ENCODE peak calls at places on chromosomes 11 and 22, in four cellular contexts. One of them, this sample, is unnamed.

GRCh38 chr11:45724145-45724544 is 58.7 kb upstream of the CHST1 start:
- DNase-seq in fibroblast of pulmonary artery: no peak
- DNase-seq in lower lobe of right lung: no peak
- DNase-seq in pancreas: no peak
- DNase-seq in this sample: no peak

GRCh38 chr11:3120071-3120792 is 44.9 kb downstream of the OSBPL5 start:
- DNase-seq in fibroblast of pulmonary artery: no peak
- DNase-seq in lower lobe of right lung: peak
- DNase-seq in pancreas: peak
- DNase-seq in this sample: no peak

GRCh38 chr11:102791271-102792036 is 6.5 kb downstream of the MMP1 start:
- DNase-seq in fibroblast of pulmonary artery: no peak
- DNase-seq in lower lobe of right lung: no peak
- DNase-seq in pancreas: no peak
- DNase-seq in this sample: peak

GRCh38 chr22:27212617-27213177 is 555.3 kb downstream of the MIAT start:
- DNase-seq in fibroblast of pulmonary artery: peak
- DNase-seq in lower lobe of right lung: no peak
- DNase-seq in pancreas: peak
- DNase-seq in this sample: peak

GRCh38 chr11:110599207-110599606 is 113.0 kb downstream of the ARHGAP20 start:
- DNase-seq in fibroblast of pulmonary artery: no peak
- DNase-seq in lower lobe of right lung: no peak
- DNase-seq in pancreas: no peak
- DNase-seq in this sample: no peak

GRCh38 chr11:69403556-69404215 is 77.8 kb upstream of the LINC01488 start:
- DNase-seq in fibroblast of pulmonary artery: no peak
- DNase-seq in lower lobe of right lung: no peak
- DNase-seq in pancreas: no peak
- DNase-seq in this sample: no peak

GRCh38 chr11:87878373-87878779 is 296.9 kb downstream of the RAB38 start:
- DNase-seq in fibroblast of pulmonary artery: peak
- DNase-seq in lower lobe of right lung: no peak
- DNase-seq in pancreas: no peak
- DNase-seq in this sample: peak

GRCh38 chr11:112599861-112600533 is 339.3 kb upstream of the PLET1 start:
- DNase-seq in fibroblast of pulmonary artery: peak
- DNase-seq in lower lobe of right lung: no peak
- DNase-seq in pancreas: no peak
- DNase-seq in this sample: no peak

GRCh38 chr11:65504671-65505433 is 6.0 kb downstream of the MALAT1 start:
- DNase-seq in fibroblast of pulmonary artery: peak
- DNase-seq in lower lobe of right lung: no peak
- DNase-seq in pancreas: peak
- DNase-seq in this sample: peak

GRCh38 chr22:37060801-37061610 is 9.5 kb downstream of the KCTD17 start:
- DNase-seq in fibroblast of pulmonary artery: no peak
- DNase-seq in lower lobe of right lung: no peak
- DNase-seq in pancreas: no peak
- DNase-seq in this sample: no peak

GRCh38 chr11:68989936-68990606 is 9.3 kb upstream of the MRGPRD start:
- DNase-seq in fibroblast of pulmonary artery: no peak
- DNase-seq in lower lobe of right lung: peak
- DNase-seq in pancreas: no peak
- DNase-seq in this sample: no peak

GRCh38 chr11:11735586-11735985 is 106.2 kb upstream of the USP47 start:
- DNase-seq in fibroblast of pulmonary artery: no peak
- DNase-seq in lower lobe of right lung: no peak
- DNase-seq in pancreas: no peak
- DNase-seq in this sample: no peak

GRCh38 chr11:130583866-130584265 is 135.4 kb downstream of the ADAMTS15 start:
- DNase-seq in fibroblast of pulmonary artery: no peak
- DNase-seq in lower lobe of right lung: no peak
- DNase-seq in pancreas: no peak
- DNase-seq in this sample: no peak

GRCh38 chr11:8652140-8652539 is 30.3 kb downstream of the TRIM66 start:
- DNase-seq in fibroblast of pulmonary artery: peak
- DNase-seq in lower lobe of right lung: no peak
- DNase-seq in pancreas: no peak
- DNase-seq in this sample: peak

GRCh38 chr11:57294225-57295131 is 30.3 kb downstream of the TNKS1BP1 start:
- DNase-seq in fibroblast of pulmonary artery: peak
- DNase-seq in lower lobe of right lung: no peak
- DNase-seq in pancreas: peak
- DNase-seq in this sample: peak

GRCh38 chr11:72577271-72577681 is 96.9 kb downstream of the PDE2A start:
- DNase-seq in fibroblast of pulmonary artery: no peak
- DNase-seq in lower lobe of right lung: peak
- DNase-seq in pancreas: no peak
- DNase-seq in this sample: no peak

GRCh38 chr11:75107187-75107586 is 10.5 kb upstream of the OR2AT4 start:
- DNase-seq in fibroblast of pulmonary artery: peak
- DNase-seq in lower lobe of right lung: no peak
- DNase-seq in pancreas: no peak
- DNase-seq in this sample: peak

GRCh38 chr11:67416416-67417335 is 1.2 kb downstream of the CARNS1 start:
- DNase-seq in fibroblast of pulmonary artery: peak
- DNase-seq in lower lobe of right lung: peak
- DNase-seq in pancreas: peak
- DNase-seq in this sample: peak

GRCh38 chr11:18332302-18332701 is 9.9 kb downstream of the GTF2H1 start:
- DNase-seq in fibroblast of pulmonary artery: no peak
- DNase-seq in lower lobe of right lung: no peak
- DNase-seq in pancreas: no peak
- DNase-seq in this sample: no peak

GRCh38 chr22:45225732-45226560 is 14.7 kb downstream of the KIAA0930 start:
- DNase-seq in fibroblast of pulmonary artery: peak
- DNase-seq in lower lobe of right lung: peak
- DNase-seq in pancreas: peak
- DNase-seq in this sample: peak

GRCh38 chr11:107591098-107591445 is at the start of gene ELMOD1:
- DNase-seq in fibroblast of pulmonary artery: peak
- DNase-seq in lower lobe of right lung: peak
- DNase-seq in pancreas: peak
- DNase-seq in this sample: no peak

GRCh38 chr11:130103296-130103814 is 33.7 kb downstream of the APLP2 start:
- DNase-seq in fibroblast of pulmonary artery: peak
- DNase-seq in lower lobe of right lung: no peak
- DNase-seq in pancreas: no peak
- DNase-seq in this sample: peak

GRCh38 chr11:55819330-55819729 is at the start of gene OR5D18:
- DNase-seq in fibroblast of pulmonary artery: no peak
- DNase-seq in lower lobe of right lung: no peak
- DNase-seq in pancreas: no peak
- DNase-seq in this sample: no peak

GRCh38 chr22:31342389-31343125 is 3.6 kb downstream of the PATZ1 start:
- DNase-seq in fibroblast of pulmonary artery: no peak
- DNase-seq in lower lobe of right lung: no peak
- DNase-seq in pancreas: no peak
- DNase-seq in this sample: no peak

GRCh38 chr11:73269353-73270088 is 2.6 kb upstream of the P2RY6 start:
- DNase-seq in fibroblast of pulmonary artery: no peak
- DNase-seq in lower lobe of right lung: peak
- DNase-seq in pancreas: no peak
- DNase-seq in this sample: no peak

GRCh38 chr22:37633082-37633692 is 6.3 kb upstream of the SH3BP1 start:
- DNase-seq in fibroblast of pulmonary artery: no peak
- DNase-seq in lower lobe of right lung: no peak
- DNase-seq in pancreas: no peak
- DNase-seq in this sample: no peak

GRCh38 chr11:10413268-10413667 is 41.8 kb upstream of the AMPD3 start:
- DNase-seq in fibroblast of pulmonary artery: no peak
- DNase-seq in lower lobe of right lung: no peak
- DNase-seq in pancreas: no peak
- DNase-seq in this sample: no peak
- TF ChIP-seq CTCF in fibroblast of pulmonary artery: no peak
- TF ChIP-seq CTCF in lower lobe of right lung: peak
- TF ChIP-seq CTCF in pancreas: no peak
- TF ChIP-seq CTCF in this sample: no peak

GRCh38 chr11:125062196-125062930 is 742 bp upstream of the SLC37A2 start:
- DNase-seq in fibroblast of pulmonary artery: no peak
- DNase-seq in lower lobe of right lung: no peak
- DNase-seq in pancreas: no peak
- DNase-seq in this sample: no peak

GRCh38 chr11:125064070-125064469 is 965 bp downstream of the SLC37A2 start:
- DNase-seq in fibroblast of pulmonary artery: no peak
- DNase-seq in lower lobe of right lung: no peak
- DNase-seq in pancreas: no peak
- DNase-seq in this sample: no peak

GRCh38 chr11:125061237-125061636 is 1.9 kb upstream of the SLC37A2 start:
- DNase-seq in fibroblast of pulmonary artery: no peak
- DNase-seq in lower lobe of right lung: no peak
- DNase-seq in pancreas: no peak
- DNase-seq in this sample: no peak

GRCh38 chr11:125063429-125064043 is 431 bp downstream of the SLC37A2 start:
- DNase-seq in fibroblast of pulmonary artery: no peak
- DNase-seq in lower lobe of right lung: peak
- DNase-seq in pancreas: no peak
- DNase-seq in this sample: no peak

GRCh38 chr11:125062931-125063428 is at the start of gene SLC37A2:
- DNase-seq in fibroblast of pulmonary artery: peak
- DNase-seq in lower lobe of right lung: peak
- DNase-seq in pancreas: peak
- DNase-seq in this sample: peak
- TF ChIP-seq CTCF in fibroblast of pulmonary artery: no peak
- TF ChIP-seq CTCF in lower lobe of right lung: peak
- TF ChIP-seq CTCF in pancreas: no peak
- TF ChIP-seq CTCF in this sample: no peak

DNA sequence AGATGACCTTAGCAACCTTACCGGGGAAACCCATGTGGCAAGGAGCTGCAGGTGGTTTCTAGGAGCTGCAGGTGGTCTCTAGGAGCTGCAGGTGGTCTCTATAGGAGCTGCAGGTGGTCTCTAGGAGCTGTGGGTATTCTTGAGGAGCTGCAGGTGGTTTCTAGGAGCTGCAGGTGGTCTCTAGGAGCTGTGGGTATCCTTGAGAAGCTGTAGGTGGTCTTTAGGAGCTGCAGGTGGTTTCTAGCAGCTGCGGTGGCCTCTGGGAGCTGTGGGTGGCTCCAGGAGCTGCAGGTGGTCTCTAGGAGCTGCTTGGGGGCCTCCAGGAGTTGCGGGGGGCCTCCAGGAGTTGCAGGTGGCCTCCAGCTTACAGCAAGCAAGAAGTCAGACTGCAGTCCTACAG is 997.5 kb downstream of the TBC1D22A start:
- DNase-seq in fibroblast of pulmonary artery: no peak
- DNase-seq in lower lobe of right lung: no peak
- DNase-seq in pancreas: no peak
- DNase-seq in this sample: no peak
- TF ChIP-seq CTCF in fibroblast of pulmonary artery: no peak
- TF ChIP-seq CTCF in lower lobe of right lung: no peak
- TF ChIP-seq CTCF in pancreas: no peak
- TF ChIP-seq CTCF in this sample: no peak

DNA sequence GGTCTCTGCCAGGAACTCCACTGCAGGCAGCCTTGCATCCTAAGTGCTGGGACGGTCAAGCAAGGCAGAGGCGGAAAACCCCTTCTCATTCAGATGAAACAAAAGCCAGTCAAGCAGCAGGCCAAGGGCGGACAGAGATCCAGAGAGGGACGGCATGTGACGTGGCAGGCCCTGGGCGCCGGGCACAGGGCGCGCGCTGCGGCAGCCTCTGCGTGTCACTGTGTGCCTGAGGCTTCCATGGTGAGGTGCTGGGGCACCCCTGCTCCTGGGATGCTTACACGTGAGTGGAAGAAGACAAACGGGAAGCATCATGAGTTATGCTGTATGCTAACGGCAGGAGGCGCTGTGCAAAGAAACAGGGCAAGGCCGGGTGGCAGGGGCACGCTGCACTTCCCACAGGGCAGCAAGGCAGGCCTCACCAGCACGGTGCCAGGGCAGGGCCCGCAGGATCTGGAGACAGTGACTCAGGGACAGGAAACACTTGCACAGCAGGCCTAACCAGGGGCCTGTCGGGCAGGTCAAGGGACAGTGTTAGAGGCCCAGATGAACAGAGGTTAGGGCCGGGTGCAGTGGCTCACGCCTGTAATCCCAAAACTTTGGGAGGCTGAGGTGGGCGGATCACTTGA is 6.1 kb downstream of the TOLLIP start:
- DNase-seq in fibroblast of pulmonary artery: no peak
- DNase-seq in lower lobe of right lung: peak
- DNase-seq in pancreas: peak
- DNase-seq in this sample: no peak
- TF ChIP-seq CTCF in fibroblast of pulmonary artery: peak
- TF ChIP-seq CTCF in lower lobe of right lung: peak
- TF ChIP-seq CTCF in pancreas: no peak
- TF ChIP-seq CTCF in this sample: no peak

DNA sequence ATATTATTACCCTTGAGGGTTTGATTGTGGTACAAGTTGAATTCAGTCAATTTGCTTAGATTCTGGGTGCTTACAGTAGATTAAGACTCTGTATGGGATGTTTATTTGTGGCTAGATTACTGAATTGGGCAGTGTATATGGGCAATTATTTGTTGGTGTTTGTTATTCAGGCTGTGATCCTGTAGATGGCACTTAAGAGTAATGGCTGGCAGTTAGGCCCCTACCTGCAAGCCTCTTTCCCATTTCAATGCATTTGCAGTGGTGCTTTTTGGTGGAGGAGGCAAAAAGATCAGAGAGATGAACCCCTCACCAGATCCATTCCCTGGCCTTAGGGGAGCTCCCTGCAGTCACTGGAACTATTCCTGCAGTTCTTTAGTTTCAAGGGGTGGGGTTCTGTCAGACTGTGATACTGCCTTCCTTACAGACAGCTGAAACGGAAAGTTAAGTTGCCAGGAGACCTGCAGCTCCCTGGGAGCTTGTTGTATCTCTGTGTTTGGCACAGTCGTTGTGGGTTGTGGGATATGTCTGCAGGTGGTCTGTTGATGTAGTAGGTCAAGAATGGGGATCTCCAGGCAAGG is 199.5 kb downstream of the AASDHPPT start:
- DNase-seq in fibroblast of pulmonary artery: peak
- DNase-seq in lower lobe of right lung: no peak
- DNase-seq in pancreas: no peak
- DNase-seq in this sample: peak
- TF ChIP-seq CTCF in fibroblast of pulmonary artery: peak
- TF ChIP-seq CTCF in lower lobe of right lung: no peak
- TF ChIP-seq CTCF in pancreas: no peak
- TF ChIP-seq CTCF in this sample: peak

DNA sequence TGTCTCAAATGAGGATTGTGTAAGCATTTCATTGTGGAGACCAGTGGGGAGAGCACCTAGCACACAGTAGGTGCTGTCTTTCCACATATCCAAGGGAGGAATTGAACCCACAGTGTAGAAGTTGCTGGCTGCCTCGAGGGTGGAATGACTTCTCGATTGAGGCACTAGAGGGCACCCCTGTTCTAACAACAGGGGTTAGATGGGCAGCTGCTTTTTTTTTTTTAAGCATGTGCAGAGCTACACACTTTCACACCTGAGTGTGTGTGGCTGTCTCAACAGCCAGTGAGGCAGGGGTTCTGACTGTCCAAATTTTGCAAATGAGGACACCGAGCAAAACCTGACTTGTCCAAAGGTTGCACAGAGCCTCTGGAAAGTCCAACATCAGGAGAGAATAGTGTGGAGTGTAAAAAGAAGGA is 118.2 kb upstream of the CRYBB3 start:
- DNase-seq in fibroblast of pulmonary artery: peak
- DNase-seq in lower lobe of right lung: no peak
- DNase-seq in pancreas: no peak
- DNase-seq in this sample: no peak
- TF ChIP-seq CTCF in fibroblast of pulmonary artery: peak
- TF ChIP-seq CTCF in lower lobe of right lung: peak
- TF ChIP-seq CTCF in pancreas: no peak
- TF ChIP-seq CTCF in this sample: peak